ENCODE peak calls at places on chromosomes 11 and 22, in seven cellular contexts. One of them, this sample, is unnamed.

GRCh38 chr22:25062378-25063095 is 110.0 kb downstream of the KIAA1671 start:
- DNase-seq in cardiac fibroblast: no peak
- DNase-seq in tibial nerve: no peak
- DNase-seq in lower leg skin: no peak
- DNase-seq in HCT116: no peak
- DNase-seq in CD14-positive monocyte: no peak
- DNase-seq in CD4-positive, alpha-beta T cell: peak
- DNase-seq in this sample: no peak

GRCh38 chr22:47083379-47083986 is 321.0 kb downstream of the TBC1D22A start:
- DNase-seq in cardiac fibroblast: no peak
- DNase-seq in tibial nerve: no peak
- DNase-seq in lower leg skin: peak
- DNase-seq in HCT116: no peak
- DNase-seq in CD14-positive monocyte: no peak
- DNase-seq in CD4-positive, alpha-beta T cell: no peak
- DNase-seq in this sample: peak

GRCh38 chr22:48758905-48759875 is 1068.5 kb downstream of the BRD1 start:
- DNase-seq in cardiac fibroblast: no peak
- DNase-seq in tibial nerve: peak
- DNase-seq in lower leg skin: no peak
- DNase-seq in HCT116: no peak
- DNase-seq in CD14-positive monocyte: peak
- DNase-seq in CD4-positive, alpha-beta T cell: no peak
- DNase-seq in this sample: peak

GRCh38 chr22:43110444-43110926 is at the start of gene BIK:
- DNase-seq in cardiac fibroblast: peak
- DNase-seq in tibial nerve: no peak
- DNase-seq in lower leg skin: no peak
- DNase-seq in HCT116: no peak
- DNase-seq in CD14-positive monocyte: peak
- DNase-seq in CD4-positive, alpha-beta T cell: peak
- DNase-seq in this sample: no peak

GRCh38 chr22:46050916-46051614 is 74.1 kb upstream of the WNT7B start:
- DNase-seq in cardiac fibroblast: no peak
- DNase-seq in tibial nerve: peak
- DNase-seq in lower leg skin: peak
- DNase-seq in HCT116: no peak
- DNase-seq in CD14-positive monocyte: no peak
- DNase-seq in CD4-positive, alpha-beta T cell: no peak
- DNase-seq in this sample: no peak

GRCh38 chr11:82194521-82194920 is 539.1 kb downstream of the FAM181B start:
- DNase-seq in cardiac fibroblast: no peak
- DNase-seq in tibial nerve: no peak
- DNase-seq in lower leg skin: no peak
- DNase-seq in HCT116: no peak
- DNase-seq in CD14-positive monocyte: no peak
- DNase-seq in CD4-positive, alpha-beta T cell: no peak
- DNase-seq in this sample: no peak

GRCh38 chr11:60265373-60266214 is 14.9 kb upstream of the MS4A4A start:
- DNase-seq in cardiac fibroblast: peak
- DNase-seq in tibial nerve: no peak
- DNase-seq in lower leg skin: no peak
- DNase-seq in HCT116: peak
- DNase-seq in CD14-positive monocyte: no peak
- DNase-seq in CD4-positive, alpha-beta T cell: no peak
- DNase-seq in this sample: no peak

GRCh38 chr11:86790867-86791849 is 9.2 kb upstream of the PRSS23 start:
- DNase-seq in cardiac fibroblast: no peak
- DNase-seq in tibial nerve: no peak
- DNase-seq in lower leg skin: no peak
- DNase-seq in HCT116: no peak
- DNase-seq in CD14-positive monocyte: no peak
- DNase-seq in CD4-positive, alpha-beta T cell: no peak
- DNase-seq in this sample: no peak

DNA sequence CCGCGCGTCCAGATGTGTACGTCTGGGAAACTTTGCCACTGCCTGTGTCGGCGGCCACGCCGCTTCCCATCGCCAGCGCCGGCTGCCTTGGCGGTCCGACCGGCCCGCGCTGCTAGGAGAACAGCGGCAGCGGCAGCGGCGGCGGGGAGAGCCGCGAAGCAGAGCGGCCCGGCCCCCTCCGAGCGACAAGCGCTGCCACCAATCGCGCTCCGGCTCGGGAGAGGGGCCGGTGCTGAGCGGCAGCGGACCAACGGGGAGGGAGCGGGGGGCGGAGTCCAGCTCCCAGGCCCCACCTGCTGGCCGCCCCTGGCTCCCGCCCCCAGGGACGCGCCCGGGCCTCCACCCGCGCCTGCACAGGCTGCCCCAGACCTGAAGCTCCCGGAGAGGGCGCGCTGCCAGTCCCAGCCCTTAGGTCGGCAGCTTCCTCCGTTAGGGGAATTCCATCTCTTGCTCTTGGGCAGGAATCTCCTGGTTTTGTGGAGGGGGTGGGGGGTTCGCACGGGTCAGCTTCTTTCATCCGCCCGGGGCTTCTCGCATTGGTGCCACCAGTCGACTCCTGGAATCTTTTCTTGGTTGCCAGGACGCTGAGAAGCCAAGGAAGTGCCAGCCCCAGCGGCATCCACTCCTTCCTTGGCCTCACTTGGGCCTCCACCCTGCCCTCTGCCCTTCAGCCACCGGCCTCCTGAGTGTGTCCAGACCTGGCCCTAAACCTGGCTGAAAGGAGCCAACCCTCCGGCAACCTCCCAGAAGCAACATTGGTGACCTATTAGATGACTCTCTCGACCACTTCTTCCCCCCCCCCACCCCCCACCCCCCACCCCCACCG is at the start of gene GALNT18:
- DNase-seq in cardiac fibroblast: peak
- DNase-seq in tibial nerve: peak
- DNase-seq in lower leg skin: peak
- DNase-seq in HCT116: peak
- DNase-seq in CD14-positive monocyte: no peak
- DNase-seq in CD4-positive, alpha-beta T cell: peak
- DNase-seq in this sample: peak
- TF ChIP-seq CTCF in cardiac fibroblast: no peak
- TF ChIP-seq CTCF in tibial nerve: peak
- TF ChIP-seq CTCF in lower leg skin: no peak
- TF ChIP-seq CTCF in HCT116: peak
- TF ChIP-seq CTCF in CD14-positive monocyte: no peak
- TF ChIP-seq CTCF in CD4-positive, alpha-beta T cell: no peak
- TF ChIP-seq CTCF in this sample: peak

GRCh38 chr11:93888026-93888425 is 37.6 kb upstream of the VSTM5 start:
- DNase-seq in cardiac fibroblast: no peak
- DNase-seq in tibial nerve: no peak
- DNase-seq in lower leg skin: no peak
- DNase-seq in HCT116: no peak
- DNase-seq in CD14-positive monocyte: no peak
- DNase-seq in CD4-positive, alpha-beta T cell: no peak
- DNase-seq in this sample: no peak

GRCh38 chr11:93895106-93895862 is 44.9 kb upstream of the VSTM5 start:
- DNase-seq in cardiac fibroblast: peak
- DNase-seq in tibial nerve: no peak
- DNase-seq in lower leg skin: no peak
- DNase-seq in HCT116: peak
- DNase-seq in CD14-positive monocyte: no peak
- DNase-seq in CD4-positive, alpha-beta T cell: no peak
- DNase-seq in this sample: no peak

GRCh38 chr11:93887111-93887510 is 36.7 kb upstream of the VSTM5 start:
- DNase-seq in cardiac fibroblast: no peak
- DNase-seq in tibial nerve: no peak
- DNase-seq in lower leg skin: no peak
- DNase-seq in HCT116: no peak
- DNase-seq in CD14-positive monocyte: no peak
- DNase-seq in CD4-positive, alpha-beta T cell: no peak
- DNase-seq in this sample: no peak

DNA sequence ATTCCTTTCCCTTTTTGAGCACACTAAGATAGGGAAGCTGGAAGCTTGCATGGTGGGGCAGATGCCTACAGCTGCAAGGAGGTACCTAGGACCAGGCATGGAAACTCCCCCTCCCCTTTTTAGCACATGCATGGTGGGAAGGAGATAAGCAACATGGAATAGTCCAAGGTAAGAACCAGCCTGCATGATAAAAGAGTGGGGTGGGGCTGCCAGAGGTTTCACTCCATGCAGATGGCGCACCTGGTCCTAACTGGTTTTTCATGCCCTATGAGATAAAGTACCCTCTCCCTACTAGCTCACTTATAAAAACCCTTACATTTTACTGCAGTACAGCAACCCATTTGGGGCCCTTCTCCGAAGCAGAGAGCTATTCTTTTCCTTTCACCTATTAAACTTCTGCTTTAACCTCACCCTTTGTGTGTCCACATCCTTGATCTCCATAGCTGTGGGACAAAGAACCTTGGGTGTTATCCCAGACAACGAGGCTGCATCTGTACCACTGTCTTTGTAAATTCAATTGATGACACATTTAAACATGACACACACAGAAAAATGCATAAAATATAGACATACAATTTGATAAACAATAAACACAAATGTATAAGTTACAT is 40.1 kb upstream of the VSTM5 start:
- DNase-seq in cardiac fibroblast: no peak
- DNase-seq in tibial nerve: no peak
- DNase-seq in lower leg skin: no peak
- DNase-seq in HCT116: no peak
- DNase-seq in CD14-positive monocyte: no peak
- DNase-seq in CD4-positive, alpha-beta T cell: no peak
- DNase-seq in this sample: no peak
- TF ChIP-seq CTCF in cardiac fibroblast: no peak
- TF ChIP-seq CTCF in tibial nerve: no peak
- TF ChIP-seq CTCF in lower leg skin: no peak
- TF ChIP-seq CTCF in HCT116: no peak
- TF ChIP-seq CTCF in CD14-positive monocyte: no peak
- TF ChIP-seq CTCF in CD4-positive, alpha-beta T cell: no peak
- TF ChIP-seq CTCF in this sample: no peak

GRCh38 chr11:72111300-72111699 is 1.2 kb downstream of the ANAPC15 start:
- DNase-seq in cardiac fibroblast: no peak
- DNase-seq in tibial nerve: no peak
- DNase-seq in lower leg skin: no peak
- DNase-seq in HCT116: no peak
- DNase-seq in CD14-positive monocyte: no peak
- DNase-seq in CD4-positive, alpha-beta T cell: no peak
- DNase-seq in this sample: no peak

GRCh38 chr11:72114570-72114969 is 2.1 kb upstream of the ANAPC15 start:
- DNase-seq in cardiac fibroblast: no peak
- DNase-seq in tibial nerve: no peak
- DNase-seq in lower leg skin: no peak
- DNase-seq in HCT116: no peak
- DNase-seq in CD14-positive monocyte: no peak
- DNase-seq in CD4-positive, alpha-beta T cell: no peak
- DNase-seq in this sample: no peak

GRCh38 chr11:72112541-72113136 is at the start of gene ANAPC15:
- DNase-seq in cardiac fibroblast: peak
- DNase-seq in tibial nerve: peak
- DNase-seq in lower leg skin: peak
- DNase-seq in HCT116: peak
- DNase-seq in CD14-positive monocyte: peak
- DNase-seq in CD4-positive, alpha-beta T cell: peak
- DNase-seq in this sample: peak

GRCh38 chr11:72113170-72113808 is 794 bp upstream of the ANAPC15 start:
- DNase-seq in cardiac fibroblast: no peak
- DNase-seq in tibial nerve: no peak
- DNase-seq in lower leg skin: no peak
- DNase-seq in HCT116: no peak
- DNase-seq in CD14-positive monocyte: no peak
- DNase-seq in CD4-positive, alpha-beta T cell: no peak
- DNase-seq in this sample: no peak

DNA sequence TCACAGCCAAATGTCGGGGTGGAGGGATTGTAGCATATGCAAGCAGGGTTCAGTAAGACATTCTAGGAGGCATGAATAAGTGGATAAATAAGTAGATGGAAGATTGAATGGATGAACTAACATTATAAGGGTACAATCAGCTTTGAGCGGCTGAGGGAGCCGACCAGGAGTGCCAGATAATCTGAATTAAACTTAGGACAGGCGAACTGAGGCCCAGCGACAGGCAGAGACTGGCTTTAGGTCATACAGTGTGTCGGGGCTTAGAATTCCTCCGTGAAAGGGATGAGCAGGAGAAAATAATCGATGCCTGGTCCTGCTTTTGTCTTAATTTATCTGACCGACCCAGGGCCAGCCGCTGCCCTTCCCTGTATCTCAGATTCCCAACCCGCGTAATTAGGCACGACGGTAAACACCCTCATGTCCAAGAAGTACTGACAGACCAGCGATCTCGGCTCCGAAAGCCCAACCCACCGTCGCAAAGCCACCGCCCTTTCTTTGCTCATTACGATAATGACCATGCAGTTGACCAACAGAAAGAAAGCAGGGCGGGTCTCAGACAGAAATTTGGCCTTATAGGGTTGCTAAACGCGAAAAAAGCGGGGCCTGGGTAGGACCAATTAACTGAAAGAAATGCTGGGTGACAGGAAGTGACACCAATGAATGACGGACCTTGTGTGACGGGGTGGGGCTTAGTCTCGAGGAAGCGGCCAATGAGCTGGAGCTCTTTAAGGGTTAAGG is 523 bp downstream of the ANAPC15 start:
- DNase-seq in cardiac fibroblast: peak
- DNase-seq in tibial nerve: peak
- DNase-seq in lower leg skin: peak
- DNase-seq in HCT116: peak
- DNase-seq in CD14-positive monocyte: peak
- DNase-seq in CD4-positive, alpha-beta T cell: peak
- DNase-seq in this sample: peak
- TF ChIP-seq CTCF in cardiac fibroblast: no peak
- TF ChIP-seq CTCF in tibial nerve: no peak
- TF ChIP-seq CTCF in lower leg skin: no peak
- TF ChIP-seq CTCF in HCT116: no peak
- TF ChIP-seq CTCF in CD14-positive monocyte: no peak
- TF ChIP-seq CTCF in CD4-positive, alpha-beta T cell: no peak
- TF ChIP-seq CTCF in this sample: no peak

GRCh38 chr11:117315285-117316196 is 515 bp downstream of the BACE1 start:
- DNase-seq in cardiac fibroblast: no peak
- DNase-seq in tibial nerve: no peak
- DNase-seq in lower leg skin: no peak
- DNase-seq in HCT116: no peak
- DNase-seq in CD14-positive monocyte: no peak
- DNase-seq in CD4-positive, alpha-beta T cell: no peak
- DNase-seq in this sample: no peak

GRCh38 chr11:117316197-117316961 is at the start of gene BACE1:
- DNase-seq in cardiac fibroblast: peak
- DNase-seq in tibial nerve: peak
- DNase-seq in lower leg skin: peak
- DNase-seq in HCT116: peak
- DNase-seq in CD14-positive monocyte: no peak
- DNase-seq in CD4-positive, alpha-beta T cell: no peak
- DNase-seq in this sample: peak

GRCh38 chr11:117318738-117319137 is 2.7 kb upstream of the BACE1 start:
- DNase-seq in cardiac fibroblast: no peak
- DNase-seq in tibial nerve: no peak
- DNase-seq in lower leg skin: no peak
- DNase-seq in HCT116: no peak
- DNase-seq in CD14-positive monocyte: no peak
- DNase-seq in CD4-positive, alpha-beta T cell: no peak
- DNase-seq in this sample: no peak

GRCh38 chr11:117314840-117315239 is 1.2 kb downstream of the BACE1 start:
- DNase-seq in cardiac fibroblast: no peak
- DNase-seq in tibial nerve: no peak
- DNase-seq in lower leg skin: no peak
- DNase-seq in HCT116: no peak
- DNase-seq in CD14-positive monocyte: no peak
- DNase-seq in CD4-positive, alpha-beta T cell: no peak
- DNase-seq in this sample: no peak

DNA sequence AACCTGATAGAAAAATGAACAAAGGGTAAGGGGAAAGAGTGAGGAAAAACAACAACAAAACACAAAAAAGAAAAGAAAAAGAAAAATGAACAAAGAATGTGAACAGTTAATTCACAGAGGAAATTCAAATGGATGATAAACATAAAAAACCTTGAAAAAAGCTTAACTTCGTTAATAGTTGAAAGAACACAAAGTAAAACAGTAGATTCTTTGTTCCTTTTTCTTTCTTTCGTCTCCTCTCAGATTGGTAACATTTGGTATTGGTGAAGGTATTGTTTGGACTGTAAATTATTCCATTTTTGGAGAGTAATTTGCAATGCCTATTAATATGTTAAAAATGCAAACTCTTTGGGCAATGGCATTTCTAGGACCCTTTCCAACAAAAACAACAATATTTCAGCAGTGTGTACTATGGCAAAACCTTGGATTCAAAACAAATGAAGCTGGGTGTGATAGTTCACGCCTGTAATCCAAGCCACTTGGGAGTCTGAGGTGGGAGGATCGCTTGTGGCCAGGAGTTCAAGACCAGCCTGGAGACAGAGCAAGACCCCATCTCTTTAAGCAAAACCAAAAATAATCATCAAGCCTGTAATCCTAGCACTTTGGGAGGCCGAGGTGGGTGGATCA is 3.3 kb upstream of the BACE1 start:
- DNase-seq in cardiac fibroblast: peak
- DNase-seq in tibial nerve: no peak
- DNase-seq in lower leg skin: no peak
- DNase-seq in HCT116: no peak
- DNase-seq in CD14-positive monocyte: no peak
- DNase-seq in CD4-positive, alpha-beta T cell: no peak
- DNase-seq in this sample: no peak
- TF ChIP-seq CTCF in cardiac fibroblast: no peak
- TF ChIP-seq CTCF in tibial nerve: no peak
- TF ChIP-seq CTCF in lower leg skin: no peak
- TF ChIP-seq CTCF in HCT116: no peak
- TF ChIP-seq CTCF in CD14-positive monocyte: no peak
- TF ChIP-seq CTCF in CD4-positive, alpha-beta T cell: no peak
- TF ChIP-seq CTCF in this sample: no peak